ENCODE peak calls at places on chromosomes 3 and 15, in six cellular contexts. One of them, this sample, is unnamed.

GRCh38 chr3:144866504-144866903 is 894.9 kb downstream of the DIPK2A start:
- DNase-seq in CD8-positive, alpha-beta T cell: no peak
- DNase-seq in fibroblast of mammary gland: peak
- DNase-seq in Panc1: no peak
- DNase-seq in bronchial epithelial cell: no peak
- DNase-seq in A549: no peak
- DNase-seq in this sample: no peak

GRCh38 chr3:12288466-12289129 is at the start of gene PPARG:
- DNase-seq in A549: peak
- DNase-seq in fibroblast of mammary gland: peak
- DNase-seq in bronchial epithelial cell: peak
- DNase-seq in Panc1: no peak
- DNase-seq in CD8-positive, alpha-beta T cell: no peak
- DNase-seq in this sample: peak

GRCh38 chr3:4981160-4981687 is 2.0 kb downstream of the BHLHE40 start:
- DNase-seq in CD8-positive, alpha-beta T cell: no peak
- DNase-seq in fibroblast of mammary gland: peak
- DNase-seq in A549: no peak
- DNase-seq in bronchial epithelial cell: peak
- DNase-seq in Panc1: no peak
- DNase-seq in this sample: no peak

GRCh38 chr15:76998661-76999285 is 3.8 kb downstream of the PSTPIP1 start:
- DNase-seq in bronchial epithelial cell: no peak
- DNase-seq in Panc1: no peak
- DNase-seq in fibroblast of mammary gland: no peak
- DNase-seq in CD8-positive, alpha-beta T cell: no peak
- DNase-seq in A549: no peak
- DNase-seq in this sample: no peak

GRCh38 chr3:23183731-23184130 is 19.4 kb upstream of the UBE2E2 start:
- DNase-seq in fibroblast of mammary gland: peak
- DNase-seq in bronchial epithelial cell: peak
- DNase-seq in A549: peak
- DNase-seq in Panc1: peak
- DNase-seq in CD8-positive, alpha-beta T cell: no peak
- DNase-seq in this sample: no peak

GRCh38 chr3:49724586-49724985 is 835 bp upstream of the GMPPB start:
- DNase-seq in CD8-positive, alpha-beta T cell: no peak
- DNase-seq in bronchial epithelial cell: peak
- DNase-seq in A549: no peak
- DNase-seq in fibroblast of mammary gland: peak
- DNase-seq in Panc1: no peak
- DNase-seq in this sample: no peak

GRCh38 chr15:27797765-27798164 is 301.4 kb downstream of the OCA2 start:
- DNase-seq in CD8-positive, alpha-beta T cell: no peak
- DNase-seq in bronchial epithelial cell: no peak
- DNase-seq in Panc1: no peak
- DNase-seq in fibroblast of mammary gland: no peak
- DNase-seq in A549: no peak
- DNase-seq in this sample: no peak

GRCh38 chr15:52524223-52525136 is 4.2 kb downstream of the MYO5A start:
- DNase-seq in Panc1: no peak
- DNase-seq in A549: no peak
- DNase-seq in fibroblast of mammary gland: no peak
- DNase-seq in bronchial epithelial cell: no peak
- DNase-seq in CD8-positive, alpha-beta T cell: no peak
- DNase-seq in this sample: no peak

GRCh38 chr3:73827658-73828313 is 203.0 kb upstream of the PDZRN3 start:
- DNase-seq in Panc1: no peak
- DNase-seq in fibroblast of mammary gland: peak
- DNase-seq in A549: no peak
- DNase-seq in CD8-positive, alpha-beta T cell: no peak
- DNase-seq in bronchial epithelial cell: no peak
- DNase-seq in this sample: no peak

GRCh38 chr3:159911011-159911663 is 77.5 kb upstream of the IL12A start:
- DNase-seq in A549: no peak
- DNase-seq in Panc1: no peak
- DNase-seq in CD8-positive, alpha-beta T cell: no peak
- DNase-seq in bronchial epithelial cell: no peak
- DNase-seq in fibroblast of mammary gland: no peak
- DNase-seq in this sample: no peak

GRCh38 chr3:9422712-9423424 is 25.5 kb downstream of the SETD5 start:
- DNase-seq in A549: peak
- DNase-seq in CD8-positive, alpha-beta T cell: no peak
- DNase-seq in Panc1: peak
- DNase-seq in bronchial epithelial cell: peak
- DNase-seq in fibroblast of mammary gland: peak
- DNase-seq in this sample: no peak

GRCh38 chr15:67930720-67931119 is 90.9 kb upstream of the RNU6-1 start:
- DNase-seq in CD8-positive, alpha-beta T cell: no peak
- DNase-seq in A549: no peak
- DNase-seq in fibroblast of mammary gland: no peak
- DNase-seq in Panc1: no peak
- DNase-seq in bronchial epithelial cell: no peak
- DNase-seq in this sample: no peak

GRCh38 chr3:55790596-55791350 is 303.7 kb upstream of the WNT5A start:
- DNase-seq in Panc1: no peak
- DNase-seq in A549: no peak
- DNase-seq in bronchial epithelial cell: no peak
- DNase-seq in CD8-positive, alpha-beta T cell: no peak
- DNase-seq in fibroblast of mammary gland: no peak
- DNase-seq in this sample: no peak

GRCh38 chr15:51756482-51756881 is 5.1 kb downstream of the TMOD2 start:
- DNase-seq in CD8-positive, alpha-beta T cell: no peak
- DNase-seq in Panc1: no peak
- DNase-seq in A549: no peak
- DNase-seq in fibroblast of mammary gland: no peak
- DNase-seq in bronchial epithelial cell: no peak
- DNase-seq in this sample: no peak

GRCh38 chr15:51802593-51802992 is 26.9 kb upstream of the TMOD3 start:
- DNase-seq in CD8-positive, alpha-beta T cell: no peak
- DNase-seq in fibroblast of mammary gland: no peak
- DNase-seq in Panc1: no peak
- DNase-seq in A549: no peak
- DNase-seq in bronchial epithelial cell: no peak
- DNase-seq in this sample: no peak

DNA sequence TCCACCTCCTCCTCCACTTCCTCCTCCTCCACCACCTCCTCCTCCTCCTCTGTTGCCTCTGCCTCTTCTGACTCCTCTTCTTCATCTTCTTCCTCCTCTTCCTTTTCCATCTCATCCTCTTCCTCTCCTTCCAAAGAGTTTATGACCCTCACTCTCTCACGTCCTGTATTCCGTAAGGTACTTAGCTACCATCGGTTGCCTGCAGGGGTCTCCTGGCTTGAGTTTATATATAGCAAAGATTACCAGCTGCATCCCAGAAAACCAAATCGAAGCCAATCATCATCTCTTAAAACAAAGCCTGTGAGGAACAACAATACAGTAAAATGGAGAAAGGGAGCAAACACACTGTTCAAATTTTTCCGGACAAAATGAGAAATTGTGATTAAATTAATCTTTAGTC is 317.4 kb downstream of the C3orf38 start:
- DNase-seq in fibroblast of mammary gland: no peak
- DNase-seq in bronchial epithelial cell: no peak
- DNase-seq in CD8-positive, alpha-beta T cell: no peak
- DNase-seq in Panc1: no peak
- DNase-seq in A549: no peak
- DNase-seq in this sample: no peak
- TF ChIP-seq CTCF in fibroblast of mammary gland: no peak
- TF ChIP-seq CTCF in bronchial epithelial cell: no peak
- TF ChIP-seq CTCF in CD8-positive, alpha-beta T cell: no peak
- TF ChIP-seq CTCF in Panc1: no peak
- TF ChIP-seq CTCF in A549: no peak
- TF ChIP-seq CTCF in this sample: no peak

GRCh38 chr15:66251790-66252355 is 1.7 kb downstream of the MEGF11 start:
- DNase-seq in A549: no peak
- DNase-seq in CD8-positive, alpha-beta T cell: no peak
- DNase-seq in Panc1: no peak
- DNase-seq in fibroblast of mammary gland: no peak
- DNase-seq in bronchial epithelial cell: no peak
- DNase-seq in this sample: no peak

GRCh38 chr15:66253296-66253642 is 281 bp downstream of the MEGF11 start:
- DNase-seq in bronchial epithelial cell: no peak
- DNase-seq in A549: no peak
- DNase-seq in fibroblast of mammary gland: no peak
- DNase-seq in Panc1: no peak
- DNase-seq in CD8-positive, alpha-beta T cell: no peak
- DNase-seq in this sample: no peak

GRCh38 chr15:66251065-66251789 is 2.3 kb downstream of the MEGF11 start:
- DNase-seq in Panc1: no peak
- DNase-seq in bronchial epithelial cell: no peak
- DNase-seq in A549: no peak
- DNase-seq in CD8-positive, alpha-beta T cell: no peak
- DNase-seq in fibroblast of mammary gland: no peak
- DNase-seq in this sample: no peak

GRCh38 chr15:66253643-66254363 is at the start of gene MEGF11:
- DNase-seq in bronchial epithelial cell: no peak
- DNase-seq in CD8-positive, alpha-beta T cell: no peak
- DNase-seq in fibroblast of mammary gland: peak
- DNase-seq in Panc1: no peak
- DNase-seq in A549: peak
- DNase-seq in this sample: peak

DNA sequence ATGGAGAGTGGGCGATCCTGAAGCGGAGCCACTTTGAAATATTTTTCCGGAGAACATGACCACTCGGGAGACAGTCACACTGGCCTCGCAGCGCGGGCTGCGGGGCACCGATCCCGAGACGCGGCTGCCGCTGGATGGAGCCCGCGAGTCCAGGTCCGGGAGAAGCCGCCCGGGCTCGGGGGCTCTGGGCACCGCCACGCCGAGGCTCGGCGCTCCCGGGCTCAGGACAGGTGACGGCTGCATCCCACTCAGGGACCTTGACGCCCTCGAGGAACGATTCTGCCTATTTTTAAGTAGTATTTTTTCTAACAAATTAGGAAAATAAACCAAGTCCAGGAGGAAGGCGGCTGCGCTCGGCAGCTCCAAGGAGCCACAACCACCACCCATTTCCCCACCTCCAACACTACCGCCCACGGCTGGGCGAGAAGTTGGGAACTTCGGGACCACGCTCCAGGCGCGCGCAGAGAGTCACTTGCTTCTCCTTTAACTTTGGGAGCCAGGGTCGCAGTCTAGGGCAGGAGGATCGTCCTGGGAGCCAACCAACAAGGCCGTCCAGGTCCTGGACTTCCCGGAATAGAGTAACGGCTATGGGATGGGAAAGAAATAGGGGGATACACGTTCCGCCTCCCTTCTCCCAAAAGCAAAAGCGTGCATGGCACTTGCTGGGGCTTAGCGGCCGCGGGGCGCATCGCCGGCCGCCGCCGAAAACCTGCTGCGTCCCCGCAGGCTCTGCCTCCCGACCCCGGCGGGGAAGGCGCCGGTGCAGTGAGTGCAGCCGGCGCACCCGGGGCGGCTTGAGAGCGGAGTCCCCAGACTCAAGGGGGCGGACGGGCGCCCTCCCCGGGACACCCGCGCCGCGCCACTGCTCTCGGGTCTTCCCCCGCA is 897 bp downstream of the MEGF11 start:
- DNase-seq in CD8-positive, alpha-beta T cell: peak
- DNase-seq in fibroblast of mammary gland: peak
- DNase-seq in Panc1: no peak
- DNase-seq in bronchial epithelial cell: peak
- DNase-seq in A549: peak
- DNase-seq in this sample: peak
- TF ChIP-seq CTCF in CD8-positive, alpha-beta T cell: peak
- TF ChIP-seq CTCF in fibroblast of mammary gland: peak
- TF ChIP-seq CTCF in Panc1: peak
- TF ChIP-seq CTCF in bronchial epithelial cell: peak
- TF ChIP-seq CTCF in A549: peak
- TF ChIP-seq CTCF in this sample: peak

DNA sequence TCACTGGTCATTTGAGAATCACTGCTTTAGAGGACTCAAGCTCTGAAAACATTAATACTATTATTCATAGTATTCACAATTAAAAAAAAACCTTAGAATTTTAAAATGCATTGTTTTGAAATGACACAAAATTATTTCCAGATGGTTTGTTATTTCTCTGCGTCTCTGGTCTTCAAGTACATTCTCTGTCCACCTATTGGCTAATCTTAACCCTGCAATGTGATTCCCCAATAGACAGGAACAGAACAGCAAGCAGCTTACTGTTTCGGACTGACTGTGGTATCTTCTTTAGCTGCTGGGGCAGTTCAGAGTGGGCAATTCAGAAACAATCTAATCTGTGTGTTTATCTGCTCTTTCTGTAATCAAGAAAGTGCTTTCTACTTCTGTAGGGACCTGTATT is 71.4 kb downstream of the OTOL1 start:
- DNase-seq in fibroblast of mammary gland: peak
- DNase-seq in A549: no peak
- DNase-seq in bronchial epithelial cell: no peak
- DNase-seq in Panc1: no peak
- DNase-seq in CD8-positive, alpha-beta T cell: no peak
- DNase-seq in this sample: no peak
- TF ChIP-seq CTCF in fibroblast of mammary gland: no peak
- TF ChIP-seq CTCF in A549: no peak
- TF ChIP-seq CTCF in bronchial epithelial cell: no peak
- TF ChIP-seq CTCF in Panc1: no peak
- TF ChIP-seq CTCF in CD8-positive, alpha-beta T cell: no peak
- TF ChIP-seq CTCF in this sample: no peak

GRCh38 chr3:170712336-170712735 is 126.5 kb upstream of the SLC7A14 start:
- DNase-seq in Panc1: no peak
- DNase-seq in bronchial epithelial cell: peak
- DNase-seq in A549: no peak
- DNase-seq in fibroblast of mammary gland: no peak
- DNase-seq in CD8-positive, alpha-beta T cell: no peak
- DNase-seq in this sample: no peak

GRCh38 chr3:170714151-170714550 is 128.3 kb upstream of the SLC7A14 start:
- DNase-seq in CD8-positive, alpha-beta T cell: no peak
- DNase-seq in fibroblast of mammary gland: peak
- DNase-seq in Panc1: no peak
- DNase-seq in bronchial epithelial cell: peak
- DNase-seq in A549: no peak
- DNase-seq in this sample: no peak

GRCh38 chr3:170711786-170712185 is 125.9 kb upstream of the SLC7A14 start:
- DNase-seq in A549: no peak
- DNase-seq in fibroblast of mammary gland: no peak
- DNase-seq in CD8-positive, alpha-beta T cell: no peak
- DNase-seq in Panc1: no peak
- DNase-seq in bronchial epithelial cell: no peak
- DNase-seq in this sample: no peak

GRCh38 chr3:170713648-170714047 is 127.8 kb upstream of the SLC7A14 start:
- DNase-seq in CD8-positive, alpha-beta T cell: no peak
- DNase-seq in bronchial epithelial cell: no peak
- DNase-seq in fibroblast of mammary gland: no peak
- DNase-seq in Panc1: no peak
- DNase-seq in A549: no peak
- DNase-seq in this sample: no peak

GRCh38 chr3:170712798-170713197 is 126.9 kb upstream of the SLC7A14 start:
- DNase-seq in bronchial epithelial cell: no peak
- DNase-seq in A549: no peak
- DNase-seq in CD8-positive, alpha-beta T cell: no peak
- DNase-seq in fibroblast of mammary gland: no peak
- DNase-seq in Panc1: no peak
- DNase-seq in this sample: no peak
- TF ChIP-seq CTCF in bronchial epithelial cell: no peak
- TF ChIP-seq CTCF in A549: no peak
- TF ChIP-seq CTCF in CD8-positive, alpha-beta T cell: no peak
- TF ChIP-seq CTCF in fibroblast of mammary gland: no peak
- TF ChIP-seq CTCF in Panc1: no peak
- TF ChIP-seq CTCF in this sample: no peak

GRCh38 chr3:114584734-114585371 is 291.0 kb downstream of the TIGIT start:
- DNase-seq in Panc1: no peak
- DNase-seq in CD8-positive, alpha-beta T cell: no peak
- DNase-seq in A549: no peak
- DNase-seq in bronchial epithelial cell: no peak
- DNase-seq in fibroblast of mammary gland: peak
- DNase-seq in this sample: no peak
- TF ChIP-seq CTCF in Panc1: no peak
- TF ChIP-seq CTCF in CD8-positive, alpha-beta T cell: no peak
- TF ChIP-seq CTCF in A549: no peak
- TF ChIP-seq CTCF in bronchial epithelial cell: no peak
- TF ChIP-seq CTCF in fibroblast of mammary gland: no peak
- TF ChIP-seq CTCF in this sample: no peak

This sample was measured in progenitor cell of endocrine pancreas.